ENCODE peak calls at places on chromosomes 7 and 10, in ten cellular contexts. S is choroid plexus epithelial cell; D is suprapubic skin; C is MCF 10A; I is activated CD4-positive, CD25-positive, alpha-beta regulatory T cell; B is iris pigment epithelial cell; H is ELR; W is CD8-positive, alpha-beta memory T cell; R is ACHN; J is GM12891. F is an unnamed sample.

GRCh38 chr10:128875030-128875744 is 591.9 kb upstream of the MGMT start:
- DNase-seq in B (peak), D (no peak), H (no peak), R (no peak), I (no peak), J (no peak), S (no peak), C (peak), W (no peak), F (no peak)

GRCh38 chr10:98340261-98340675 is 72.3 kb upstream of the LOXL4 start:
- DNase-seq in D (no peak), B (no peak), C (no peak), H (peak), I (no peak), S (peak), R (no peak), J (no peak), W (no peak), F (no peak)

GRCh38 chr10:118721005-118721876 is 33.5 kb downstream of the CACUL1 start:
- DNase-seq in D (no peak), S (peak), C (peak), W (peak), R (peak), J (no peak), B (peak), H (peak), I (peak), F (no peak)

GRCh38 chr7:74003609-74004008 is 24.4 kb upstream of the ELN start:
- DNase-seq in J (no peak), W (no peak), R (no peak), S (no peak), D (no peak), I (no peak), H (no peak), C (peak), B (no peak), F (no peak)

GRCh38 chr7:129295015-129295423 is 70.2 kb downstream of the AHCYL2 start:
- DNase-seq in I (no peak), D (no peak), B (peak), R (no peak), W (no peak), J (no peak), H (peak), S (peak), C (peak), F (peak)

GRCh38 chr7:47293884-47294568 is 287.9 kb downstream of the TNS3 start:
- DNase-seq in C (no peak), W (no peak), I (no peak), H (no peak), S (peak), R (no peak), B (peak), J (no peak), D (peak), F (no peak)

GRCh38 chr7:815284-816216 is 16.7 kb upstream of the SUN1 start:
- DNase-seq in B (no peak), H (peak), R (peak), J (peak), W (no peak), S (no peak), C (no peak), I (no peak), D (no peak), F (no peak)

GRCh38 chr10:8048281-8049008 is 6.0 kb upstream of the GATA3 start:
- DNase-seq in R (no peak), J (no peak), W (peak), C (no peak), H (no peak), I (no peak), D (no peak), S (no peak), B (no peak), F (no peak)

GRCh38 chr10:24255115-24255895 is 46.4 kb downstream of the KIAA1217 start:
- DNase-seq in J (no peak), H (no peak), W (no peak), I (no peak), R (no peak), D (no peak), B (peak), C (peak), S (no peak), F (no peak)

GRCh38 chr10:97503413-97503812 is 4.7 kb downstream of the UBTD1 start:
- DNase-seq in W (no peak), H (no peak), D (no peak), S (no peak), C (no peak), J (no peak), I (no peak), B (no peak), R (no peak), F (no peak)

GRCh38 chr7:130278892-130279690 is 12.4 kb downstream of the CPA2 start:
- DNase-seq in D (no peak), B (peak), I (no peak), R (no peak), H (peak), W (no peak), J (no peak), C (peak), S (peak), F (no peak)

GRCh38 chr7:42222119-42222518 is 14.9 kb downstream of the GLI3 start:
- DNase-seq in D (no peak), R (no peak), H (no peak), S (no peak), W (no peak), I (no peak), C (no peak), B (no peak), J (no peak), F (no peak)

GRCh38 chr10:93425861-93426260 is 56.3 kb downstream of the MYOF start:
- DNase-seq in S (no peak), R (no peak), D (no peak), H (no peak), J (no peak), I (no peak), C (no peak), W (no peak), B (no peak), F (no peak)

GRCh38 chr10:83248232-83248631 is 891.1 kb upstream of the GHITM start:
- DNase-seq in C (no peak), I (no peak), D (no peak), S (no peak), J (no peak), B (no peak), R (no peak), W (no peak), H (no peak), F (peak)

GRCh38 chr10:21173433-21173963 is 276.4 kb upstream of the NEBL start:
- DNase-seq in D (no peak), H (no peak), C (no peak), B (no peak), R (no peak), I (peak), W (no peak), S (no peak), J (no peak), F (no peak)